ENCODE peak calls at places on chromosomes 6 and 20, in ten cellular contexts. One of them, this sample, is unnamed.

GRCh38 chr20:32909896-32910571 is 51.3 kb downstream of the EFCAB8 start:
- DNase-seq in tibial nerve: no peak
- DNase-seq in breast epithelium: no peak
- DNase-seq in NB4: no peak
- DNase-seq in transverse colon: no peak
- DNase-seq in ovary: no peak
- DNase-seq in uterus: no peak
- DNase-seq in IMR-90: no peak
- DNase-seq in endothelial cell of umbilical vein: no peak
- DNase-seq in stomach: no peak
- DNase-seq in this sample: no peak

GRCh38 chr6:43278524-43279078 is 19.5 kb upstream of the SLC22A7 start:
- DNase-seq in uterus: no peak
- DNase-seq in IMR-90: peak; percentile 30
- DNase-seq in endothelial cell of umbilical vein: no peak
- DNase-seq in transverse colon: peak; percentile 71
- DNase-seq in stomach: no peak
- DNase-seq in breast epithelium: no peak
- DNase-seq in ovary: no peak
- DNase-seq in NB4: no peak
- DNase-seq in tibial nerve: no peak
- DNase-seq in this sample: no peak

GRCh38 chr20:25032065-25032477 is 25.9 kb downstream of the ACSS1 start:
- DNase-seq in ovary: no peak
- DNase-seq in uterus: no peak
- DNase-seq in IMR-90: no peak
- DNase-seq in stomach: no peak
- DNase-seq in endothelial cell of umbilical vein: no peak
- DNase-seq in transverse colon: no peak
- DNase-seq in tibial nerve: no peak
- DNase-seq in breast epithelium: no peak
- DNase-seq in NB4: no peak
- DNase-seq in this sample: no peak

GRCh38 chr6:98560418-98560817 is 274.0 kb upstream of the POU3F2 start:
- DNase-seq in uterus: no peak
- DNase-seq in endothelial cell of umbilical vein: no peak
- DNase-seq in stomach: no peak
- DNase-seq in ovary: no peak
- DNase-seq in breast epithelium: no peak
- DNase-seq in tibial nerve: no peak
- DNase-seq in transverse colon: no peak
- DNase-seq in NB4: no peak
- DNase-seq in IMR-90: no peak
- DNase-seq in this sample: no peak

GRCh38 chr20:50921055-50921454 is 10.2 kb downstream of the ADNP start:
- DNase-seq in NB4: no peak
- DNase-seq in stomach: no peak
- DNase-seq in transverse colon: no peak
- DNase-seq in uterus: no peak
- DNase-seq in endothelial cell of umbilical vein: no peak
- DNase-seq in IMR-90: no peak
- DNase-seq in breast epithelium: no peak
- DNase-seq in ovary: no peak
- DNase-seq in tibial nerve: no peak
- DNase-seq in this sample: no peak

GRCh38 chr6:106974999-106975698 is 620 bp upstream of the CD24 start:
- DNase-seq in tibial nerve: no peak
- DNase-seq in endothelial cell of umbilical vein: no peak
- DNase-seq in ovary: peak; percentile 36
- DNase-seq in uterus: no peak
- DNase-seq in IMR-90: no peak
- DNase-seq in transverse colon: peak; percentile 71
- DNase-seq in breast epithelium: peak; percentile 26
- DNase-seq in NB4: peak; percentile 62
- DNase-seq in stomach: peak; percentile 75
- DNase-seq in this sample: peak; percentile 73

GRCh38 chr20:21183722-21184121 is 57.8 kb downstream of the KIZ start:
- DNase-seq in tibial nerve: no peak
- DNase-seq in IMR-90: peak; percentile 33
- DNase-seq in breast epithelium: no peak
- DNase-seq in ovary: no peak
- DNase-seq in transverse colon: no peak
- DNase-seq in endothelial cell of umbilical vein: no peak
- DNase-seq in stomach: no peak
- DNase-seq in uterus: no peak
- DNase-seq in NB4: no peak
- DNase-seq in this sample: no peak

GRCh38 chr6:28940294-28940858 is 16.6 kb upstream of the TRIM27 start:
- DNase-seq in uterus: peak; percentile 32
- DNase-seq in breast epithelium: peak; percentile 73
- DNase-seq in endothelial cell of umbilical vein: no peak
- DNase-seq in ovary: peak; percentile 59
- DNase-seq in tibial nerve: no peak
- DNase-seq in IMR-90: no peak
- DNase-seq in stomach: no peak
- DNase-seq in NB4: peak; percentile 76
- DNase-seq in transverse colon: peak; percentile 41
- DNase-seq in this sample: peak; percentile 57

GRCh38 chr20:21048841-21049273 is 57.3 kb downstream of the LINC00237 start:
- DNase-seq in uterus: no peak
- DNase-seq in transverse colon: peak; percentile 28
- DNase-seq in endothelial cell of umbilical vein: peak; percentile 10
- DNase-seq in breast epithelium: no peak
- DNase-seq in IMR-90: no peak
- DNase-seq in NB4: peak; percentile 42
- DNase-seq in tibial nerve: no peak
- DNase-seq in ovary: no peak
- DNase-seq in stomach: peak; percentile 39
- DNase-seq in this sample: peak; percentile 31

GRCh38 chr6:7142228-7142801 is 34.6 kb downstream of the RREB1 start:
- DNase-seq in uterus: no peak
- DNase-seq in stomach: no peak
- DNase-seq in NB4: no peak
- DNase-seq in IMR-90: no peak
- DNase-seq in tibial nerve: no peak
- DNase-seq in ovary: no peak
- DNase-seq in transverse colon: no peak
- DNase-seq in breast epithelium: no peak
- DNase-seq in endothelial cell of umbilical vein: no peak
- DNase-seq in this sample: no peak

DNA sequence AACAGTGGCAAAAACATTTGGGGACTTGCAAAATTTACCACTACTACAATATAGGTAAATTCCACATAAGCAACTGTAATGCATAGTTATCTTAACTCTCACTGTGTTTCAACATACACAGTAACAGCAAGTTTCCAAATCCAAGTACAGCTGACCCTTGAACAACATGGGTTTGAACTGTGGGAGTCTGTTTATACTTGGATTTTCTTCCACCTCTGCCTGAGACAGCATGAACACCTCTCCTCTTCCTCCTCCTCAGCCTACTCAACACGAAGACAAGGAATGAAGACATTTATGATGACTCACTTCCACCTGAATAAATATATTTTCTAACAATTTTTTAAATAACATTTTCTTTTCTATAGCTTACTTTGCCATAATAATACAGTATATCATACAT is 25.6 kb downstream of the MAN1A1 start:
- DNase-seq in IMR-90: peak; percentile 56
- DNase-seq in breast epithelium: no peak
- DNase-seq in stomach: no peak
- DNase-seq in NB4: no peak
- DNase-seq in endothelial cell of umbilical vein: no peak
- DNase-seq in tibial nerve: no peak
- DNase-seq in transverse colon: no peak
- DNase-seq in uterus: no peak
- DNase-seq in ovary: no peak
- DNase-seq in this sample: no peak
- TF ChIP-seq POLR2A in IMR-90: no peak
- TF ChIP-seq POLR2A in breast epithelium: no peak
- TF ChIP-seq POLR2A in stomach: no peak
- TF ChIP-seq POLR2A in NB4: no peak
- TF ChIP-seq POLR2A in endothelial cell of umbilical vein: no peak
- TF ChIP-seq POLR2A in tibial nerve: no peak
- TF ChIP-seq POLR2A in transverse colon: no peak
- TF ChIP-seq POLR2A in uterus: no peak
- TF ChIP-seq POLR2A in ovary: no peak
- TF ChIP-seq POLR2A in this sample: no peak

DNA sequence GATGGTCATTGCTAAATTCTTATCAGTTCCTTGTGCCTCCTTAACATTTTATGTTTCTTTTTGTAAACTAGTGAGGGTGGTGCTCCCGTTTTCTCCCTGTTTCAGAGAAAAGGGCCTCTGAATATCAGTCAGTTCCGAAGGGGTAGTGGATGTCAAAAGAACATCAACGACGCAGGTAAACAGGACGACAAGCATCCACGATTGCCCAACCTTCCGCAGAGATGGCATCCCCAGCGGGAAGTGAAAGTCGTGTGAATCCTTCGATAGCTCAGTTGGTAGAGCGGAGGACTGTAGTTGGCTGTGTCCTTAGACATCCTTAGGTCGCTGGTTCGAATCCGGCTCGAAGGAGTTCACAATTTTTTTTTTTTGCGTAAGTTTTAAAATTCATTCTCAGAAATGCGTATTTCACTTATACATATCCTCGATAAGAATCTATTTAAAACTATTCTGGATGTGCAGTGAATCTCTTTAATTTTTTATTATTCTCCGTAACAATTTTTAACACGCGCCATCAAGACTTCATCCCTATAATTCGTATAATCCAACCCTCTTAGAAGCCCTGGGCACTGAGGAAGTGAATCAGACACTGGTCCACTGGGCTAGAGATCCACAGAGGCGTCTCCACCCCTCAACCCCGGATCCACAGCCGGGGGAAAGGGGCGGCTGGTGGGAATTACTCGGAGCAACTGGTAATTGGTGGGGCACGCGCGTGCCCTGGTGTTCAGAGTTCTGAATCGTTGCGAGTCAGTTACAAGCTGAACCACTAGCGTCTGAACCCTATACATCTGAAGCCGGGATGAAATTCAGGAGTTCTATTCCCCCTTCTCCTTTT is 27.9 kb upstream of the ABT1 start:
- DNase-seq in IMR-90: peak; percentile 89
- DNase-seq in breast epithelium: peak; percentile 94
- DNase-seq in uterus: peak; percentile 97
- DNase-seq in ovary: peak; percentile 97
- DNase-seq in endothelial cell of umbilical vein: peak; percentile 97
- DNase-seq in tibial nerve: peak; percentile 98
- DNase-seq in transverse colon: peak; percentile 98
- DNase-seq in stomach: peak; percentile 93
- DNase-seq in NB4: peak; percentile 92
- DNase-seq in this sample: peak; percentile 95
- TF ChIP-seq CTCF in IMR-90: peak; percentile 45
- TF ChIP-seq CTCF in breast epithelium: no peak
- TF ChIP-seq CTCF in uterus: no peak
- TF ChIP-seq CTCF in ovary: no peak
- TF ChIP-seq CTCF in endothelial cell of umbilical vein: peak; percentile 46
- TF ChIP-seq CTCF in tibial nerve: no peak
- TF ChIP-seq CTCF in transverse colon: no peak
- TF ChIP-seq CTCF in stomach: no peak
- TF ChIP-seq CTCF in NB4: peak; percentile 5
- TF ChIP-seq CTCF in this sample: no peak

GRCh38 chr20:36065427-36065998 is 89.0 kb upstream of the EPB41L1 start:
- DNase-seq in tibial nerve: no peak
- DNase-seq in ovary: no peak
- DNase-seq in breast epithelium: no peak
- DNase-seq in uterus: no peak
- DNase-seq in IMR-90: no peak
- DNase-seq in transverse colon: no peak
- DNase-seq in endothelial cell of umbilical vein: no peak
- DNase-seq in NB4: no peak
- DNase-seq in stomach: no peak
- DNase-seq in this sample: no peak

GRCh38 chr20:36066777-36067176 is 87.8 kb upstream of the EPB41L1 start:
- DNase-seq in endothelial cell of umbilical vein: no peak
- DNase-seq in IMR-90: no peak
- DNase-seq in breast epithelium: no peak
- DNase-seq in stomach: peak; percentile 33
- DNase-seq in ovary: no peak
- DNase-seq in tibial nerve: no peak
- DNase-seq in uterus: no peak
- DNase-seq in transverse colon: no peak
- DNase-seq in NB4: no peak
- DNase-seq in this sample: no peak

GRCh38 chr20:36062799-36063198 is 91.7 kb upstream of the EPB41L1 start:
- DNase-seq in ovary: no peak
- DNase-seq in stomach: no peak
- DNase-seq in tibial nerve: no peak
- DNase-seq in endothelial cell of umbilical vein: no peak
- DNase-seq in breast epithelium: no peak
- DNase-seq in uterus: no peak
- DNase-seq in IMR-90: no peak
- DNase-seq in NB4: no peak
- DNase-seq in transverse colon: no peak
- DNase-seq in this sample: no peak

GRCh38 chr20:36063916-36064660 is 90.5 kb upstream of the EPB41L1 start:
- DNase-seq in stomach: no peak
- DNase-seq in endothelial cell of umbilical vein: no peak
- DNase-seq in tibial nerve: no peak
- DNase-seq in IMR-90: no peak
- DNase-seq in transverse colon: no peak
- DNase-seq in breast epithelium: no peak
- DNase-seq in uterus: no peak
- DNase-seq in NB4: no peak
- DNase-seq in ovary: no peak
- DNase-seq in this sample: no peak

GRCh38 chr20:36064661-36065426 is 89.7 kb upstream of the EPB41L1 start:
- DNase-seq in uterus: peak; percentile 94
- DNase-seq in tibial nerve: peak; percentile 94
- DNase-seq in stomach: peak; percentile 98
- DNase-seq in transverse colon: peak; percentile 98
- DNase-seq in endothelial cell of umbilical vein: peak; percentile 93
- DNase-seq in ovary: peak; percentile 98
- DNase-seq in IMR-90: peak; percentile 70
- DNase-seq in NB4: peak; percentile 81
- DNase-seq in breast epithelium: peak; percentile 92
- DNase-seq in this sample: peak; percentile 97
- TF ChIP-seq POLR2A in uterus: peak; percentile 70
- TF ChIP-seq POLR2A in tibial nerve: peak; percentile 71
- TF ChIP-seq POLR2A in stomach: no peak
- TF ChIP-seq POLR2A in transverse colon: peak; percentile 90
- TF ChIP-seq POLR2A in endothelial cell of umbilical vein: peak; percentile 74
- TF ChIP-seq POLR2A in ovary: peak; percentile 37
- TF ChIP-seq POLR2A in IMR-90: no peak
- TF ChIP-seq POLR2A in NB4: no peak
- TF ChIP-seq POLR2A in breast epithelium: peak; percentile 84
- TF ChIP-seq POLR2A in this sample: no peak

GRCh38 chr6:154656660-154657059 is 76.6 kb upstream of the SCAF8 start:
- DNase-seq in stomach: no peak
- DNase-seq in breast epithelium: no peak
- DNase-seq in tibial nerve: no peak
- DNase-seq in transverse colon: no peak
- DNase-seq in IMR-90: no peak
- DNase-seq in endothelial cell of umbilical vein: no peak
- DNase-seq in ovary: no peak
- DNase-seq in uterus: no peak
- DNase-seq in NB4: no peak
- DNase-seq in this sample: no peak

DNA sequence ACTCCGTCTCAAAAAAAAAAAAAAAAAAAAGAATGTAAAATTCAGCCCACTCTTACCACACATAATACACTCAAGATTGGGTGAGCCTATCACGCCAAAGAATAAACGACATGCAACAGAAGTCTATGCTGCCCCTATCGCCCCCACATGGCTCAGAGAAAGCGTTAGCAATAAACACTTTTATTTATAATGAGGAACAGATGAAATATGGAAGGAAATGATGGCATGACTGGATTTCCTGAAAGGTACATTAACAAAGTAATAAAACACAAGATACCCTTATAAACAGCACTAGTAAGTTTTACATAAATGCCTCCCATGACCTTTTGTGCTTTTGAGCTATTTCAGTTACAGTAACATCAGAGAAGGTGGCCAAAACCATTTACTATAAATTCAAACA is 71.5 kb upstream of the SCAF8 start:
- DNase-seq in breast epithelium: no peak
- DNase-seq in tibial nerve: no peak
- DNase-seq in stomach: no peak
- DNase-seq in transverse colon: no peak
- DNase-seq in ovary: no peak
- DNase-seq in IMR-90: no peak
- DNase-seq in NB4: no peak
- DNase-seq in endothelial cell of umbilical vein: peak; percentile 92
- DNase-seq in uterus: no peak
- DNase-seq in this sample: no peak
- TF ChIP-seq CTCF in breast epithelium: no peak
- TF ChIP-seq CTCF in tibial nerve: no peak
- TF ChIP-seq CTCF in stomach: no peak
- TF ChIP-seq CTCF in transverse colon: no peak
- TF ChIP-seq CTCF in ovary: no peak
- TF ChIP-seq CTCF in IMR-90: no peak
- TF ChIP-seq CTCF in NB4: no peak
- TF ChIP-seq CTCF in endothelial cell of umbilical vein: peak; percentile 42
- TF ChIP-seq CTCF in uterus: no peak
- TF ChIP-seq CTCF in this sample: no peak